ENCODE peak calls at places on chromosomes 6 and 20, in four cellular contexts. B is sigmoid colon, H is brain microvascular endothelial cell, N is body of pancreas. R is an unnamed sample.

GRCh38 chr20:36304786-36305495 is 1.2 kb upstream of the DLGAP4 start:
- DNase-seq in B (peak), H (no peak), N (no peak), R (no peak)

GRCh38 chr6:146301760-146302159 is 241.9 kb upstream of the RAB32 start:
- DNase-seq in B (no peak), H (no peak), N (no peak), R (no peak)

GRCh38 chr6:170443151-170443662 is 109.9 kb downstream of the PSMB1 start:
- DNase-seq in B (no peak), H (no peak), N (no peak), R (no peak)

GRCh38 chr6:41546866-41547798 is 951 bp downstream of the FOXP4 start:
- DNase-seq in B (no peak), H (peak), N (peak), R (peak)

GRCh38 chr6:143110572-143110971 is 49.9 kb downstream of the AIG1 start:
- DNase-seq in B (no peak), H (peak), N (no peak), R (no peak)

GRCh38 chr20:3712279-3712873 is at the start of gene SIGLEC1:
- DNase-seq in B (peak), H (no peak), N (no peak), R (no peak)

GRCh38 chr20:17024513-17025105 is 202.2 kb upstream of the PCSK2 start:
- DNase-seq in B (no peak), H (no peak), N (no peak), R (no peak)

GRCh38 chr6:99013661-99014458 is 66.1 kb upstream of the FBXL4 start:
- DNase-seq in B (no peak), H (peak), N (no peak), R (no peak)

GRCh38 chr20:48147326-48147725 is 362.0 kb upstream of the SULF2 start:
- DNase-seq in B (no peak), H (no peak), N (no peak), R (no peak)

GRCh38 chr6:17551383-17551958 is 48.6 kb upstream of the FAM8A1 start:
- DNase-seq in B (no peak), H (no peak), N (no peak), R (no peak)

GRCh38 chr6:49607391-49607982 is 29.2 kb downstream of the RHAG start:
- DNase-seq in B (no peak), H (no peak), N (no peak), R (no peak)

GRCh38 chr6:116352515-116353471 is 18.0 kb upstream of the DSE start:
- DNase-seq in B (no peak), H (no peak), N (no peak), R (no peak)

GRCh38 chr20:46215913-46216707 is 92.2 kb downstream of the CDH22 start:
- DNase-seq in B (no peak), H (peak), N (peak), R (no peak)

GRCh38 chr6:52361945-52362442 is at the start of gene PAQR8:
- DNase-seq in B (peak), H (peak), N (peak), R (peak)

GRCh38 chr6:15400572-15401004 is 154.7 kb downstream of the JARID2 start:
- DNase-seq in B (peak), H (peak), N (peak), R (no peak)

GRCh38 chr6:142926494-142927273 is 18.3 kb downstream of the HIVEP2 start:
- DNase-seq in B (peak), H (peak), N (peak), R (peak)

GRCh38 chr6:112951829-112952228 is 604.7 kb downstream of the RFPL4B start:
- DNase-seq in B (no peak), H (no peak), N (no peak), R (no peak)

GRCh38 chr20:46349742-46350056 is 41.4 kb upstream of the CDH22 start:
- DNase-seq in B (no peak), H (no peak), N (no peak), R (no peak)

GRCh38 chr6:105608711-105609374 is 206.0 kb upstream of the PREP start:
- DNase-seq in B (no peak), H (peak), N (no peak), R (no peak)

GRCh38 chr6:143950874-143951273 is 57.2 kb downstream of the PLAGL1 start:
- DNase-seq in B (no peak), H (no peak), N (no peak), R (no peak)

GRCh38 chr20:47175501-47175900 is 181.0 kb downstream of the ZMYND8 start:
- DNase-seq in B (no peak), H (no peak), N (no peak), R (no peak)

GRCh38 chr6:44966449-44967091 is 361.6 kb upstream of the RUNX2 start:
- DNase-seq in B (no peak), H (peak), N (no peak), R (no peak)

GRCh38 chr20:14191559-14191958 is 145.9 kb downstream of the FLRT3 start:
- DNase-seq in B (no peak), H (no peak), N (no peak), R (no peak)

GRCh38 chr6:88728756-88729155 is 234.7 kb downstream of the RNGTT start:
- DNase-seq in B (no peak), H (no peak), N (no peak), R (no peak)

GRCh38 chr6:17705428-17705777 is 1.3 kb downstream of the NUP153 start:
- DNase-seq in B (peak), H (peak), N (peak), R (peak)

GRCh38 chr6:142856857-142857608 is 87.9 kb downstream of the HIVEP2 start:
- DNase-seq in B (no peak), H (no peak), N (no peak), R (no peak)

GRCh38 chr6:88238065-88238464 is 71.9 kb upstream of the CNR1 start:
- DNase-seq in B (no peak), H (peak), N (no peak), R (no peak)

GRCh38 chr6:40444307-40444706 is 142.9 kb downstream of the LRFN2 start:
- DNase-seq in B (no peak), H (no peak), N (no peak), R (no peak)

GRCh38 chr6:12222405-12223366 is 67.5 kb upstream of the EDN1 start:
- DNase-seq in B (no peak), H (no peak), N (no peak), R (no peak)

GRCh38 chr20:42553374-42553773 is 636.3 kb downstream of the PTPRT start:
- DNase-seq in B (no peak), H (no peak), N (no peak), R (no peak)

GRCh38 chr6:81708306-81708705 is 44.2 kb downstream of the TENT5A start:
- DNase-seq in B (no peak), H (peak), N (no peak), R (no peak)

GRCh38 chr20:37564388-37565133 is 36.9 kb upstream of the BLCAP start:
- DNase-seq in B (no peak), H (peak), N (peak), R (no peak)

GRCh38 chr6:37279366-37280134 is 21.6 kb upstream of the TMEM217 start:
- DNase-seq in B (no peak), H (no peak), N (no peak), R (no peak)
- H3K27ac ChIP-seq in B (peak), H (no peak), N (no peak), R (peak)

DNA sequence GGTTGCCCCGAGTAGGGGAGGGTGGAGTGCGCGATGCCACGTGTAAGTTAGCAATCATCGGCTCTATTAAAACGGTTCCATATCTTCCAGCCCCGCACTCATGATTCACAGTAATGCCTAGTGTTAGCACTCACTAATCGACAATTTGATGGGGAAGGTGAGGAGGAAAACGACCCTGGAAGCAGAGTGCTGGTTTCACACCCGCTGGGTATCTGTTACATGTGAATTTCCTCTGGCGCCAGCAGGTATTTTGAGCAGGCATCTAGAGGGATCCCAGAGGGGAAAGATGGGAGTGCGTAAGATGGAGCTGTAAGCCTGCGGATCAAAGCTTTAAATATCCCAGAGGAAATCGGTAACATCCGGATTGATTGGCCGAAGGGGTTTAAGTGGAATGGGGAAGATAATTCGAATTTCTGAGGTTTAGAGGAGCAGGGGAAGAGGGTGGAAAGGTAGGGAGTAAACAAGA is 34.7 kb upstream of the TCF21 start:
- DNase-seq in B (no peak), H (no peak), N (no peak), R (no peak)
- H3K4me3 ChIP-seq in B (no peak), H (peak), N (no peak), R (no peak)

GRCh38 chr6:6674872-6675271 is 86.4 kb downstream of the LY86 start:
- DNase-seq in B (no peak), H (no peak), N (no peak), R (no peak)
- TF ChIP-seq CTCF in B (no peak), H (peak), N (peak), R (no peak)

DNA sequence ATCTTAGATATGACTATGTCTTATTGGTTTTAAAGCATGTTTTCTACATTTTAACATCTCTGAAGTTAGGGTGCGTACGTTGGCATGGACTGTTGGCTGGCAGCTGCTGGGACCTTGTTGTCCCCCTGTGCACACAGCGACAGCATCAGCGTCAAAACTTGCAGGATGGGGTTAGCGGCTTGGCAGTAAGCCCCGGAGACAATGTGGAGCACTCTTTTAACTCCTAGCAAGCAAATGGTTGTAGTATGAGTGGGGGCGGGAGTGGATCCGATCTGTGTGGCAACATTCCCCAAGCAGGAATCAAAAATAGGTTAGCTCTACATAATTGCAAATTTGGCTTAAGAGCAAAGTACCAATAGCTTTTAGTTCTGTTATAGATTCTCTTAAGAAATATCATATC is 70.1 kb downstream of the NRN1 start:
- DNase-seq in B (no peak), H (no peak), N (no peak), R (no peak)
- H3K27ac ChIP-seq in B (no peak), H (no peak), N (no peak), R (no peak)

DNA sequence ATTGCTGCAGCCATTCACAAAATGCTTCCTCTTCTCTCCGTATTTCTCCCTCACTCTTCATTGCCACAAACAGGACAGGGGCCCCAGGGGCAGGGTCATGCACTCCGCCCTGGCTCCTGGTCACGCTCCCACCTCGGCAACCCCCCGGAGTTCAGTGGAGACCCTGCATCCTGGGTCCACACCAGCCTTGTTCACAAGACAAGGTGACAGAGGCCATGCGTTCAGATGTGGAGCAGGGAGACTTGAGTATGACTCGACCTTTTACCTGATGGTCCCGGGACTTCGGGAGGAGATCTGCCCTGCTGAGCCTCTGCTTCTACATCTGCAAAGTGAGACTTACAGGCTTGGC is 49.4 kb downstream of the ANKRD60 start:
- DNase-seq in B (no peak), H (no peak), N (no peak), R (no peak)
- H3K4me3 ChIP-seq in B (peak), H (no peak), N (no peak), R (peak)

GRCh38 chr6:63523630-63524029 is 48.6 kb upstream of the LOC128125822 start:
- DNase-seq in B (no peak), H (no peak), N (no peak), R (no peak)

GRCh38 chr6:63526931-63527330 is 45.3 kb upstream of the LOC128125822 start:
- DNase-seq in B (no peak), H (no peak), N (no peak), R (no peak)

GRCh38 chr6:63521475-63522210 is 50.6 kb upstream of the LOC128125822 start:
- DNase-seq in B (no peak), H (no peak), N (no peak), R (no peak)

GRCh38 chr6:63527658-63528514 is 44.4 kb upstream of the LOC128125822 start:
- DNase-seq in B (peak), H (peak), N (peak), R (no peak)

DNA sequence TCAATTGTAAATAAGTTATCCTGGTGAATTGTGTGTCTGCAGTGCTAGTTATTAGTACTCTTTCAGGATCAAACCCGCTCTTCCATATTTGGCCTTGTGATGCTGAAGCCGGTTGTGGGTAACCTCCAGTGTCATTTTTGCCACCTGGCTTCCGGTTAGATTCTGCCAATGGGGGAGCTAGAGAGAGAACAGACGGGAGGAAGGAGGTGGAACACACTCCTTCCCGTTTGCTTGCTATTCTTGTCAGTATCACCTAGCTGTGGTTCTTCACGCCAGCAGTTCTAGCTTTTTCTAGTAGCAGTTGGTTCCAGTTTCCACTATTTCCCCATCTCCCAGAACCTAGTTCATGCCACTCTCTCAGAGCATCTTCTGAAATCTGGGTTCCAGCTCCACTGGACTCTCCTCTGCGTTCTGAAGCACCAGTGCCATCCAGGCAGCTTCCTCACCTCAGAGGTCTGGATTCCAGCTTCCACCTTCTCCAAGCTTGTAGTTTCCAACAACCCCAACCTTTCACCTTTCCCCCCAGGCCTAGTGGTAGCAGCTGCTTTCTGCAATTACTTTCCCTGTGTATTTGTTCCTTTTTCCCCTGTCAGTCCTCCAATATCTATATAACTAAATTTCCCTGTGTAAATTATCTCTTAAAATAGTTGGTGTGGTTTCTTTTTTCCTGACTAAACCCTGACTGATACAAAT is 46.9 kb upstream of the LOC128125822 start:
- DNase-seq in B (no peak), H (no peak), N (no peak), R (no peak)
- TF ChIP-seq CTCF in B (no peak), H (no peak), N (no peak), R (no peak)

GRCh38 chr20:63737940-63738686 is 1.5 kb upstream of the SLC2A4RG start:
- DNase-seq in B (peak), H (no peak), N (no peak), R (peak)

GRCh38 chr20:63738687-63739128 is 868 bp upstream of the SLC2A4RG start:
- DNase-seq in B (peak), H (no peak), N (peak), R (no peak)

GRCh38 chr20:63740070-63740500 is 509 bp downstream of the SLC2A4RG start:
- DNase-seq in B (peak), H (no peak), N (no peak), R (peak)

GRCh38 chr20:63740501-63741353 is 1.2 kb downstream of the SLC2A4RG start:
- DNase-seq in B (peak), H (peak), N (peak), R (peak)

DNA sequence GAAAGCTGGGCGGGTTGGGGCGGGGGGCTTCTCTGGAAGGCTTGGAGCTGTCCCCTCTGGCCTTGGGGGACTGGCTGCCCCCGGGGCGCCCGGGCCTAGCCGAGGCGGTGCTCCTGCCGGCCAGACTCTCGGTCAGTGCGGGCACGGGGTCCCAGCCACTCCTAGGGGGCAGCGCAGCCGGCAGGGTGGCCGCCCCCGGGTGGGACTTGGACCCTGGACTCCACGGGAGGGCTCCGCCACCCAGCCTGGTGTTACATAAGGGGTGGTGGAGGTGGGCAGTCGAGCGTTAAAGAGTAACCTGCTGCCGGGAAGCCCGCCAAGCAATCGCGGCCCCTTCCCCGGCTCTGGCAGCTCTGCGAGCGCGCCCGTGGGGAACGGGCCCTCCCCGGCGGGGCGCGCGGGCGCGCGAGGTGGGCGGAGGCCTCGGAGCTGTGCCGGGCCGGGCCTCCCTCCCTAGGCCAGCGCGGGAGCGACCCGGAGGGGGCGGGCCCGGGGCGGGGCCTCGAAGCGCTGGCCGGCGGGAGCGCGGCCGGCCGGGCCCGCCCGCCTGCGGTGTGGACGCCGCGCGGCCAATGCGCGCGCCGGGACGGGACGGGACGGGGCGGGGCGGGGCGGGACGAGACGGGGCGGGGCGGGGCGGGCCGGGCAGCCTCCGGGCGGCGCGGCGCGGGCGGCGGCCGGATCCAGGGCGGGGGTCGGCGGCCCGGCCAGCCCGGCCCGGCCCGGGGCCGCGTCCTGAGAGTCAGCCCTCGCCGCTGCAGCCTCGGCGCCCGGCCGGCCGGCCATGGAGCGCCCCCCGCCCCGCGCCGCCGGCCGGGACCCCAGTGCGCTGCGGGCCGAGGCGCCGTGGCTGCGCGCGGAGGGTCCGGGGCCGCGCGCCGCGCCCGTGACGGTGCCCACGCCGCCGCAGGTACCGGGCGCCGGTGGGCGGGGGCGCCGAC is at the start of gene SLC2A4RG:
- DNase-seq in B (peak), H (no peak), N (peak), R (peak)
- H3K27ac ChIP-seq in B (peak), H (peak), N (peak), R (peak)

GRCh38 chr20:62117658-62118057 is 4.6 kb upstream of the LSM14B start:
- DNase-seq in B (no peak), H (no peak), N (no peak), R (no peak)
- H3K4me3 ChIP-seq in B (no peak), H (no peak), N (no peak), R (no peak)

GRCh38 chr6:100103194-100103593 is 109.2 kb upstream of the MCHR2 start:
- DNase-seq in B (no peak), H (no peak), N (no peak), R (no peak)

GRCh38 chr6:100101656-100102055 is 107.6 kb upstream of the MCHR2 start:
- DNase-seq in B (no peak), H (no peak), N (no peak), R (no peak)

GRCh38 chr6:100103936-100104335 is 109.9 kb upstream of the MCHR2 start:
- DNase-seq in B (no peak), H (no peak), N (no peak), R (no peak)

GRCh38 chr6:100105919-100106318 is 111.9 kb upstream of the MCHR2 start:
- DNase-seq in B (no peak), H (no peak), N (no peak), R (no peak)

GRCh38 chr6:100105138-100105537 is 111.1 kb upstream of the MCHR2 start:
- DNase-seq in B (no peak), H (no peak), N (no peak), R (no peak)
- TF ChIP-seq CTCF in B (no peak), H (no peak), N (no peak), R (no peak)